ENCODE peak calls at places on chromosome 9, in nine cellular contexts. I is A549; G is astrocyte of the cerebellum; P is breast epithelium; C is fibroblast of the aortic adventitia; Y is Peyer's patch; L is IMR-90; F is transverse colon; E is CD8-positive, alpha-beta T cell. D is an unnamed sample.

GRCh38 chr9:130933114-130934046 is 5.7 kb downstream of the FIBCD1 start:
- DNase-seq in L (peak; percentile 84), P (no peak), I (no peak), Y (no peak), G (peak; percentile 16), C (peak; percentile 71), E (no peak), F (no peak), D (no peak)

GRCh38 chr9:37025381-37026084 is 8.5 kb downstream of the PAX5 start:
- DNase-seq in F (no peak), E (no peak), G (no peak), C (no peak), L (no peak), P (no peak), I (no peak), Y (no peak), D (no peak)

GRCh38 chr9:135166566-135166965 is 79.1 kb downstream of the OLFM1 start:
- DNase-seq in L (no peak), G (no peak), E (no peak), Y (no peak), F (no peak), P (no peak), I (no peak), C (no peak), D (no peak)

GRCh38 chr9:129785866-129786265 is 17.1 kb upstream of the TOR1B start:
- DNase-seq in F (no peak), G (no peak), Y (no peak), C (no peak), L (no peak), P (no peak), I (no peak), E (no peak), D (no peak)

GRCh38 chr9:36166150-36166927 is 2.8 kb upstream of the CCIN start:
- DNase-seq in Y (peak; percentile 92), L (peak; percentile 81), G (peak; percentile 72), P (peak; percentile 56), I (peak; percentile 93), C (peak; percentile 86), E (peak; percentile 92), F (peak; percentile 88), D (no peak)

GRCh38 chr9:124197177-124198095 is 60.3 kb upstream of the NEK6 start:
- DNase-seq in G (no peak), P (no peak), F (peak; percentile 32), Y (peak; percentile 66), L (no peak), C (no peak), E (no peak), I (no peak), D (no peak)

GRCh38 chr9:113599647-113600476 is 136.3 kb downstream of the RGS3 start:
- DNase-seq in I (no peak), P (no peak), G (peak; percentile 77), F (no peak), C (peak; percentile 74), E (no peak), L (peak; percentile 93), Y (no peak), D (no peak)

GRCh38 chr9:14205463-14205862 is 108.5 kb downstream of the NFIB start:
- DNase-seq in Y (no peak), C (peak; percentile 96), P (no peak), I (peak; percentile 15), G (peak; percentile 78), F (no peak), E (no peak), L (peak; percentile 82), D (no peak)

GRCh38 chr9:12715268-12715667 is 22.1 kb downstream of the TYRP1 start:
- DNase-seq in I (no peak), G (no peak), L (no peak), P (no peak), Y (no peak), F (no peak), C (no peak), E (no peak), D (no peak)

GRCh38 chr9:116669296-116669695 is 17.8 kb upstream of the TRIM32 start:
- DNase-seq in L (no peak), I (no peak), G (no peak), E (no peak), P (no peak), C (no peak), F (no peak), Y (no peak), D (no peak)

GRCh38 chr9:126225611-126226609 is 100.7 kb upstream of the MVB12B start:
- DNase-seq in L (no peak), E (no peak), Y (peak; percentile 29), P (no peak), F (no peak), C (no peak), G (no peak), I (no peak), D (no peak)

GRCh38 chr9:134980516-134980915 is 62.8 kb upstream of the FCN1 start:
- DNase-seq in G (no peak), L (no peak), I (no peak), P (no peak), Y (peak; percentile 6), C (no peak), F (no peak), E (no peak), D (no peak)

GRCh38 chr9:75810063-75810462 is 80.4 kb upstream of the PCSK5 start:
- DNase-seq in C (no peak), L (no peak), P (no peak), G (no peak), E (no peak), F (no peak), Y (no peak), I (no peak), D (no peak)

GRCh38 chr9:16223074-16223871 is 647.2 kb downstream of the BNC2 start:
- DNase-seq in I (no peak), F (peak; percentile 74), C (no peak), Y (peak; percentile 67), G (no peak), L (no peak), E (no peak), P (no peak), D (no peak)

GRCh38 chr9:89234636-89235035 is 56.0 kb upstream of the SHC3 start:
- DNase-seq in L (peak; percentile 13), E (no peak), C (peak; percentile 12), P (no peak), G (no peak), I (peak; percentile 22), F (no peak), Y (no peak), D (no peak)

DNA sequence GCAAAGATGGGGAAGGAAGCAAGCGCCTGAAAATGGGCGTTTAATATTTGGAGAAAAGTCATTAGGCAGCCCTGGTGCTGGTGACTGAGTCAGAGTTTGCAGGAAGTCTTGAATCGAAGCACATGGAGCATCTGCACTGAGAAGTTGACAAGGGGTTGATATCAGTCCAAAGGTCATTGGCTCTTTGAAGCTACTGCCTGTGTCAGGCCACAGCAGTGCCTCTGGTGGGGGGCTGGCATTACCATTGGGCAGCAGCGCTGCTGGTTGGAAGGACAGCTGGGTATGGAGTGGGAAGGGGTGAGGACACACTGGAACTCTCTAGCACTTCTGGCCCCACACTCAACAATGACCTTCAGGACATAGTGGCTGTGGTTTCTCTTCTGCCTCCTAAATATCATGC is 150.4 kb upstream of the ERCC6L2 start:
- DNase-seq in C (no peak), P (no peak), L (no peak), F (no peak), G (no peak), Y (no peak), I (no peak), E (no peak), D (no peak)
- H3K4me3 ChIP-seq in C (no peak overlapping the region), P (no peak overlapping the region), L (no peak overlapping the region), F (no peak overlapping the region), G (no peak overlapping the region), Y (no peak overlapping the region), I (no peak overlapping the region), E (no peak overlapping the region), D (no peak overlapping the region)

DNA sequence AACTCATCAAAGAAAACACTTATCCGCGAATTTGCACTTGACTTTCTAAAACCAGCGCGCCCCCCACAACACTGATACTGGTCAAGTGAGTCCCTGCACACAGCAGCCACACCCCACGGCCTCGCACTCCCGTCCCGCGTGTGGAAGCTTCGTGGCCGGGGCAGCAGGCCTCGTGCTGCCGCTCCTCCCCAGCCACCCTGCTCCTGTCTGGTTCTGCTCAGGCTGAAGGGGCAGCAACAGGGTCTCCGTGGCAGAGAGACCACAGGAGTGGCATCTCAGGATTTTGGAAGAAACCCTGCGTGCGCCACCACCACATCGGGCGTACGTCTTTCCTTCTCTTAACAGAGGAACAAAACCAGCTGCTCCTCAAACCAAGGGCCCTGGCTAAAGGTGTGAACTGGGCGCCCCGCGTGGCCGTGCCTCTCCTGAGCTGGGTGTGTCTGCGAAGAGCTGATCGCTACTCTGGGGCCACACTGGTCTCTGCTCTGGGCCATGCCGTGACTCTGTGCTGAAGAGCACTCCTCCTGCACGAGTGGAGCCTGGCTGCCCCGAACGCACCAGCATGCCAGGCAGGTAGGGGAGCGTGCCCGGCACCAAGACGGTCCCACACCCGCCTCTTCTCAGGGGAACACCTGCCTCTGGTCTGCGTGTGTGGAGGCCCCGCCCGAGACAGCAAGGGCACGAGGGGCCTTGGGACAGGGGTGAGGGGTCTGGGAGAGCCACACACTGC is 17.4 kb upstream of the LHX3 start:
- DNase-seq in G (no peak), E (no peak), P (no peak), L (no peak), C (no peak), I (no peak), F (no peak), Y (no peak), D (no peak)
- TF ChIP-seq CTCF in G (no peak), E (no peak), P (no peak), L (no peak), C (no peak), I (no peak), F (no peak), Y (no peak), D (no peak)

DNA sequence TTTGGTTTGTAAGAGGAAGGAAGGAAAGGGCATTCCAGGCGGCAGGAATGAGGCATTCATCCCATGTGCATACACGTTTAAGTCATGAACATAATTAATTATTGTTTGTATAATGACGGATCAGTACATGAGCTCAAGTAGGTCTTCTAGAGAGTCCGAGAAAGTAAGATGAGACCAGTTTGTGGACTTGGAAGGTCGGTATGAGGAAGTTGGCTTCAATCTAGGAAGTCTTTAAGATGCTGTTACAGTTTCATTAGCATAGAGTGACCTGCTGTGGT is 2.1 kb downstream of the GTF3C4 start:
- DNase-seq in C (peak; percentile 6), E (no peak), I (no peak), F (no peak), P (no peak), Y (no peak), G (no peak), L (peak; percentile 26), D (no peak)
- H3K4me3 ChIP-seq in C (peak overlapping the region; percentile 23), E (no peak overlapping the region), I (no peak overlapping the region), F (no peak overlapping the region), P (no peak overlapping the region), Y (no peak overlapping the region), G (no peak overlapping the region), L (no peak overlapping the region), D (no peak overlapping the region)

DNA sequence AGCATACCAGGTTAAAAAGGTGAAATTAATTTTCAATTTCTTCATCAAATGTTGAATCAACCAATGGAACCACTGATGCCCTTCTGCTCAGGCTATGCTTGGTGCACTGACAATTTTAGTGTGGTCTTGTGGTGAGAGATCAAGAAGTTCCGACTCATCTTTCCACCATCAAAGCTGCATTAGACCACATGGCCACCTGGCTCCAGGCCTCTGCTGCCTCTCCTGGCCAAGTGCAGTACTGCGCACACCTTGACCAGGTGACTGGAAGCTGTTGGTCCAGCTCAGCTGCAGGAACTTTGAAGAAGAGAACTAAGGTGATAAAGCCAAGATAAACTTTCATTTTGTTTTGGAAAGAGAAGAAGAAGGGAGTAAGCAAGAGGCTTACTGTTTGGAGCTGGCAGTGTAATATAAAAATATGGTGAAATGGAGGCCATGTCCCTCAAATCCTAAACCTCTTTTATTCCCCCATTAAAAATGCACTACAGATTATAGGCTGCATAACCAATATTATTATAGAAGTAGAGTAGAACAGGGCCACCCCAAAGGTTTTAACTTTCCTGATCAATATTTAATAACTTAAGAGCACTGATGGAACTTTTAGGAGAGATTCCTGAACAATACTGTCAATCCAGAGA is 315.5 kb upstream of the C9orf72 start:
- DNase-seq in E (no peak), I (peak; percentile 7), P (no peak), F (peak; percentile 33), L (no peak), G (no peak), Y (peak; percentile 60), C (no peak), D (no peak)
- TF ChIP-seq CTCF in E (peak; percentile 45), I (peak; percentile 30), P (no peak), F (peak; percentile 67), L (peak; percentile 34), G (peak; percentile 58), Y (peak; percentile 50), C (peak; percentile 53), D (peak; percentile 53)